ENCODE peak calls at places on chromosomes 4 and X, in four cellular contexts. J is testis, I is AG10803, S is H1. T is an unnamed sample.

GRCh38 chrX:27863813-27864212 is 56.0 kb downstream of the MAGEB10 start:
- DNase-seq in J (peak; percentile 36), I (no peak), S (no peak), T (no peak)

GRCh38 chrX:134908235-134908834 is 82.5 kb upstream of the SMIM10 start:
- DNase-seq in J (peak; percentile 29), I (peak; percentile 46), S (no peak), T (no peak)

GRCh38 chr4:143185253-143186107 is 763 bp downstream of the USP38 start:
- DNase-seq in J (peak; percentile 44), I (peak; percentile 17), S (no peak), T (no peak)

GRCh38 chr4:86223472-86223871 is 136.4 kb downstream of the MAPK10 start:
- DNase-seq in J (no peak), I (peak; percentile 47), S (peak; percentile 66), T (no peak)

GRCh38 chr4:123412700-123413512 is 16.3 kb downstream of the SPRY1 start:
- DNase-seq in J (no peak), I (peak; percentile 72), S (no peak), T (no peak)

GRCh38 chr4:169098054-169098896 is 88.2 kb upstream of the CBR4 start:
- DNase-seq in J (no peak), I (no peak), S (no peak), T (no peak)

GRCh38 chrX:13694983-13695382 is 6.1 kb downstream of the RAB9A start:
- DNase-seq in J (no peak), I (no peak), S (no peak), T (no peak)

GRCh38 chr4:56606385-56606784 is 74.7 kb downstream of the HOPX start:
- DNase-seq in J (no peak), I (no peak), S (no peak), T (no peak)

GRCh38 chrX:150364347-150365050 is 1.4 kb downstream of the MAMLD1 start:
- DNase-seq in J (no peak), I (no peak), S (no peak), T (no peak)

GRCh38 chrX:115367956-115368355 is 78.4 kb downstream of the LUZP4 start:
- DNase-seq in J (no peak), I (peak; percentile 8), S (no peak), T (no peak)

GRCh38 chrX:9873952-9874351 is 87.7 kb downstream of the SHROOM2 start:
- DNase-seq in J (peak; percentile 66), I (no peak), S (no peak), T (no peak)

GRCh38 chrX:23902419-23902818 is 5.3 kb downstream of the APOO start:
- DNase-seq in J (no peak), I (peak; percentile 62), S (no peak), T (no peak)

GRCh38 chr4:60575336-60575735 is 624.8 kb upstream of the ADGRL3 start:
- DNase-seq in J (no peak), I (no peak), S (no peak), T (no peak)

GRCh38 chr4:25667931-25668557 is 12.4 kb downstream of the SLC34A2 start:
- DNase-seq in J (no peak), I (no peak), S (no peak), T (no peak)
- TF ChIP-seq CTCF in J (no peak), I (no peak), S (no peak), T (no peak)

GRCh38 chrX:107654778-107655761 is 26.8 kb downstream of the PRPS1 start:
- DNase-seq in J (no peak), I (peak; percentile 90), S (peak; percentile 50), T (peak; percentile 52)
- TF ChIP-seq CTCF in J (peak; percentile 34), I (peak; percentile 57), S (peak; percentile 89), T (peak; percentile 64)

DNA sequence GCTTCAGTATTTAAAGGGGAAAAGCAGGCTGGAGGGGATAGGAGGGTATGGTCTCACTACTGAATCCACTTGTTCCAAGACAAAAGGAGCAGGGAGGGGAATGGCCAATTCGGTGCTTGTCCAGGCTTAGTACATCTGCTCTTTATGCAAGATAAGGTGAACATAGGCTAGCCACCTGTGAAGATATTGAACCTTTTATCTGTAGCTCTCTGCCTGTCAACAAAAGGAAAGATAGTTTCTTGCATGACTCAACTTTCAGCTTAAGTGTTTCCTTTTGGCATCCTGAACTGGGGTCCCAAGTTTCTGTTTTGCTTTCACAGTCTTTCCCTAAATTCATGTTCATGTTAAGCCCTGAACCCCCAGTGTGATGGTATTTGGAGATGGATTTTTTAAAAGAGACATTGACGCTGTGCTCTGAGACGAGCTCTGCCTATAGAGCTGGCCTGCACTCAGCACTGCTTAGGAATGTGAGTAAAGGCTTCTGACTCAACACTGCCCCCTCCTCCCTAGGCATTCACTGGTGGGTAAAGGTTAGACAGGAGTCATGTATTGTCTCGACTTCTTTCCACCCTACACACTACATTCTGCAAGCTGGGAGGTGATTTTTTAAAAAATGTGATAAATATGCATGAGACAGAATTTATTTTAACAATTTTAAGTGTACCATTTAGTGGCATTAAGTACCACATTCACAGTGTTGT is 28.2 kb downstream of the FAM149A start:
- DNase-seq in J (no peak), I (peak; percentile 3), S (peak; percentile 34), T (no peak)
- TF ChIP-seq CTCF in J (no peak), I (peak; percentile 16), S (peak; percentile 63), T (no peak)

GRCh38 chr4:3445111-3445820 is 3.5 kb downstream of the HGFAC start:
- DNase-seq in J (no peak), I (no peak), S (no peak), T (no peak)
- TF ChIP-seq CTCF in J (no peak), I (no peak), S (no peak), T (no peak)

DNA sequence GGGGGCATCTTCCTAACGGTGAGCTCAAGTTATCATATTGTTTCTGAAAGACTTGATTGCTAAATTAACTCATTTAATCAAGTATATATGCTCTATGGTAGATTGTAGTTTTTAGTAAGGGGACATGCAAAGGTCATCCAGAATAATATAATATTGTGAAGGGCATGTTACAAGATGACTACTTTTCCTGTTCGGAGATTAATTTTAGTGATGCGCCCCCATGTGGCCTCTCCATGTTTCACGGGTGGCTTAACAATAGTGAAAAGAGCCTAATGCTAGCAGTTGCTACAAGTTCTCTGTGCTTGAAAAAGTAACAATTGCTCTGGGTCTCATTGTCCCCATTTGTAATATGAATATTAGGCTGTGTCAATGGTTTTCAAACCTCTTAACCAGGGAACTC is 12.2 kb downstream of the SMPX start:
- DNase-seq in J (peak; percentile 51), I (peak; percentile 23), S (no peak), T (no peak)
- TF ChIP-seq CTCF in J (peak; percentile 36), I (peak; percentile 63), S (peak; percentile 52), T (peak; percentile 31)